ENCODE peak calls at places on chromosome 13, in eight cellular contexts. One of them, this sample, is unnamed.

GRCh38 chr13:45807520-45808099 is 43.9 kb downstream of the SIAH3 start:
- DNase-seq in uterus: no peak
- DNase-seq in H54: no peak
- DNase-seq in heart left ventricle: peak
- DNase-seq in A549: peak
- DNase-seq in ovary: no peak
- DNase-seq in breast epithelium: no peak
- DNase-seq in adrenal gland: peak
- DNase-seq in this sample: peak

GRCh38 chr13:23473236-23473635 is 39.7 kb upstream of the SACS start:
- DNase-seq in uterus: no peak
- DNase-seq in H54: no peak
- DNase-seq in heart left ventricle: no peak
- DNase-seq in A549: no peak
- DNase-seq in ovary: no peak
- DNase-seq in breast epithelium: no peak
- DNase-seq in adrenal gland: no peak
- DNase-seq in this sample: no peak

GRCh38 chr13:85313761-85314503 is 485.3 kb downstream of the SLITRK6 start:
- DNase-seq in uterus: no peak
- DNase-seq in H54: peak
- DNase-seq in heart left ventricle: no peak
- DNase-seq in A549: peak
- DNase-seq in ovary: no peak
- DNase-seq in breast epithelium: no peak
- DNase-seq in adrenal gland: no peak
- DNase-seq in this sample: no peak

GRCh38 chr13:74870865-74871264 is 611.1 kb downstream of the TBC1D4 start:
- DNase-seq in uterus: no peak
- DNase-seq in H54: no peak
- DNase-seq in heart left ventricle: no peak
- DNase-seq in A549: peak
- DNase-seq in ovary: no peak
- DNase-seq in breast epithelium: no peak
- DNase-seq in adrenal gland: no peak
- DNase-seq in this sample: no peak

GRCh38 chr13:39132286-39132685 is 94.0 kb downstream of the NHLRC3 start:
- DNase-seq in uterus: no peak
- DNase-seq in H54: no peak
- DNase-seq in heart left ventricle: no peak
- DNase-seq in A549: no peak
- DNase-seq in ovary: no peak
- DNase-seq in breast epithelium: no peak
- DNase-seq in adrenal gland: no peak
- DNase-seq in this sample: no peak

GRCh38 chr13:26749285-26749684 is 11.3 kb downstream of the GPR12 start:
- DNase-seq in uterus: no peak
- DNase-seq in H54: no peak
- DNase-seq in heart left ventricle: no peak
- DNase-seq in A549: no peak
- DNase-seq in ovary: no peak
- DNase-seq in breast epithelium: no peak
- DNase-seq in adrenal gland: no peak
- DNase-seq in this sample: no peak

GRCh38 chr13:45490068-45490467 is 25.3 kb downstream of the COG3 start:
- DNase-seq in uterus: no peak
- DNase-seq in H54: no peak
- DNase-seq in heart left ventricle: no peak
- DNase-seq in A549: peak
- DNase-seq in ovary: no peak
- DNase-seq in breast epithelium: no peak
- DNase-seq in adrenal gland: no peak
- DNase-seq in this sample: no peak

GRCh38 chr13:91375119-91375729 is 23.2 kb upstream of the GPC5 start:
- DNase-seq in uterus: no peak
- DNase-seq in H54: no peak
- DNase-seq in heart left ventricle: no peak
- DNase-seq in A549: peak
- DNase-seq in ovary: no peak
- DNase-seq in breast epithelium: no peak
- DNase-seq in adrenal gland: no peak
- DNase-seq in this sample: no peak

GRCh38 chr13:42905542-42905941 is 86.5 kb downstream of the EPSTI1 start:
- DNase-seq in uterus: no peak
- DNase-seq in H54: no peak
- DNase-seq in heart left ventricle: no peak
- DNase-seq in A549: no peak
- DNase-seq in ovary: no peak
- DNase-seq in breast epithelium: no peak
- DNase-seq in adrenal gland: no peak
- DNase-seq in this sample: no peak

GRCh38 chr13:82634946-82635345 is 1247.3 kb downstream of the SLITRK1 start:
- DNase-seq in uterus: no peak
- DNase-seq in H54: no peak
- DNase-seq in heart left ventricle: no peak
- DNase-seq in A549: no peak
- DNase-seq in ovary: no peak
- DNase-seq in breast epithelium: no peak
- DNase-seq in adrenal gland: no peak
- DNase-seq in this sample: no peak

GRCh38 chr13:31625115-31625514 is 114.2 kb upstream of the RXFP2 start:
- DNase-seq in uterus: no peak
- DNase-seq in H54: no peak
- DNase-seq in heart left ventricle: no peak
- DNase-seq in A549: no peak
- DNase-seq in ovary: no peak
- DNase-seq in breast epithelium: no peak
- DNase-seq in adrenal gland: no peak
- DNase-seq in this sample: no peak

GRCh38 chr13:25783076-25783475 is 268.7 kb downstream of the SHISA2 start:
- DNase-seq in uterus: no peak
- DNase-seq in H54: no peak
- DNase-seq in heart left ventricle: no peak
- DNase-seq in A549: no peak
- DNase-seq in ovary: no peak
- DNase-seq in breast epithelium: no peak
- DNase-seq in adrenal gland: no peak
- DNase-seq in this sample: no peak

GRCh38 chr13:32086791-32087441 is 55.3 kb downstream of the FRY start:
- DNase-seq in uterus: peak
- DNase-seq in H54: no peak
- DNase-seq in heart left ventricle: no peak
- DNase-seq in A549: no peak
- DNase-seq in ovary: no peak
- DNase-seq in breast epithelium: no peak
- DNase-seq in adrenal gland: no peak
- DNase-seq in this sample: no peak

GRCh38 chr13:70896136-70896535 is 787.9 kb upstream of the KLHL1 start:
- DNase-seq in uterus: no peak
- DNase-seq in H54: no peak
- DNase-seq in heart left ventricle: no peak
- DNase-seq in A549: no peak
- DNase-seq in ovary: no peak
- DNase-seq in breast epithelium: no peak
- DNase-seq in adrenal gland: no peak
- DNase-seq in this sample: no peak

GRCh38 chr13:73870970-73871935 is 263.0 kb downstream of the KLF12 start:
- DNase-seq in uterus: no peak
- DNase-seq in H54: no peak
- DNase-seq in heart left ventricle: peak
- DNase-seq in A549: no peak
- DNase-seq in ovary: peak
- DNase-seq in breast epithelium: no peak
- DNase-seq in adrenal gland: peak
- DNase-seq in this sample: no peak

GRCh38 chr13:41061075-41061913 is at the start of gene WBP4:
- DNase-seq in uterus: peak
- DNase-seq in H54: peak
- DNase-seq in heart left ventricle: peak
- DNase-seq in A549: peak
- DNase-seq in ovary: peak
- DNase-seq in breast epithelium: peak
- DNase-seq in adrenal gland: peak
- DNase-seq in this sample: peak
- TF ChIP-seq POLR2A in uterus: peak
- TF ChIP-seq POLR2A in H54: peak
- TF ChIP-seq POLR2A in heart left ventricle: no peak
- TF ChIP-seq POLR2A in A549: peak
- TF ChIP-seq POLR2A in ovary: peak
- TF ChIP-seq POLR2A in breast epithelium: peak
- TF ChIP-seq POLR2A in adrenal gland: no peak
- TF ChIP-seq POLR2A in this sample: no peak

DNA sequence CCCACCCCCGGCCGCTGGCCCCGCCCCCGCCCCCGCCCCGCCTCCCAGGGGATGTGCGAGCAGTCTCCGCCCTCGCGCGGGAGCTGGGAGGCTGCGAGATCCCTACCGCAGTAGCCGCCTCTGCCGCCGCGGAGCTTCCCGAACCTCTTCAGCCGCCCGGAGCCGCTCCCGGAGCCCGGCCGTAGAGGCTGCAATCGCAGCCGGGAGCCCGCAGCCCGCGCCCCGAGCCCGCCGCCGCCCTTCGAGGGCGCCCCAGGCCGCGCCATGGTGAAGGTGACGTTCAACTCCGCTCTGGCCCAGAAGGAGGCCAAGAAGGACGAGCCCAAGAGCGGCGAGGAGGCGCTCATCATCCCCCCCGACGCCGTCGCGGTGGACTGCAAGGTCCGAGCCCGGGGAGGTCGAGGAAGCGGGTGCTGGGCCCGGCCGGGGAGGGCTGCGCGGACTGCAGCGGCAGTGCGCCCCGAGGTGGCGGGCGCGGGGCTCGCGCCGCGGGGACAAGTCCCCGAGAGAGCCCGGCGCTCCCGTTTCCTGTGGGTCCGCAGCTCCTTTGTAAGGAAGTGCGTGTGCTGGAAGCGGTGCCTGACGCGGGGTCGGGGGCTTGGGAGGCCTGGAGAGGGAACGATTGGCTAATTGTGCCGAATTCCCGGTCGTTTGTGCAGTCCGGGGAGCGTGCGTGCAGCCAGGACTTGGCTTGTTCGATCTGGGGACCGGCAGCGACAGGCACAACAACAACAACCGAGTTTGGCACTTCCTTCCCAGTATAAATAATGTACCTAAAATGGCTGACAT is at the start of gene ITM2B:
- DNase-seq in uterus: peak
- DNase-seq in H54: peak
- DNase-seq in heart left ventricle: peak
- DNase-seq in A549: peak
- DNase-seq in ovary: peak
- DNase-seq in breast epithelium: peak
- DNase-seq in adrenal gland: peak
- DNase-seq in this sample: peak
- TF ChIP-seq POLR2A in uterus: peak
- TF ChIP-seq POLR2A in H54: peak
- TF ChIP-seq POLR2A in heart left ventricle: peak
- TF ChIP-seq POLR2A in A549: peak
- TF ChIP-seq POLR2A in ovary: peak
- TF ChIP-seq POLR2A in breast epithelium: peak
- TF ChIP-seq POLR2A in adrenal gland: peak
- TF ChIP-seq POLR2A in this sample: no peak

DNA sequence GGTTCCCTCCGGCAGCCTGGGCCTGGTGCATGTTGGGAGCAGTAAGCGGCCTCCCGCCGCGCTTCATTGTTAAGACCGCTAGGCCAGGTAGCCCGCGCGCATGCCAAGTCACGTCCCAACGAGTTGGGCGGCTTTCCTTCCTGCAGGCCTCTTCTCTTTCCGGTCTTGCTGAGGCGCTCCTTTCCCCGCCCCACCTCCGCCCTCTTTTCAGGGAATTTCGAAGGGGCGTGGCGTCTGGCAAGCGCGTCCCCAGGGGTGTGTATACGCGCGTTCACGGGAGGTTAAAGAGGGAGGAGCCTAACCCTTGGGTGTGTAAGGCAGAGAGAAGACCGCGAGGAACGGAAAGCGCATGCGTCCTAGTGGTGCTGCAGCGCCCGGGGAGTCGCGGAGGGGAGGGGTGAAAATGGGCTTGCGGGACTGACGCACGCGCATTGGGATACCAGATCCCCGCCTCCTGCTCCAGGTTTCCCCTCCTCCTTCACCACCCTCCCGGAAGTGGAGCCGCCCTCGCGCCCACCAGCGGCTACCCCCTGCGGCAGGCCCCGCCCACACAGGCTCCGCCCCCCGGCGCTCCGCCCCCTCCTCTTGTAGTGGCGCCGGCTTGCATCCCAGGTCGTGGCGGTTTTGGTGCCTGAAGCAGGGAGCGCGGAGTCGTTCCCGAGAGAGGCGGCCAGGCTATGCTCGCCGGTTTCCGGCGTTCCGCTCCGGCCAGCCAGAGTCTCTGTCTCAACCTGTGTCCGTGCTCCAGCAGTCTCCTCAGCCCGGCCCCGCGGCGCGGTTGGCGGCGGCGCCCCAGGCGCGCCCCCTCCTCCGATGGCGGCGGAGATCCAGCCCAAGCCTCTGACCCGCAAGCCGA is at the start of gene WDFY2:
- DNase-seq in uterus: peak
- DNase-seq in H54: peak
- DNase-seq in heart left ventricle: peak
- DNase-seq in A549: peak
- DNase-seq in ovary: peak
- DNase-seq in breast epithelium: peak
- DNase-seq in adrenal gland: peak
- DNase-seq in this sample: peak
- TF ChIP-seq POLR2A in uterus: peak
- TF ChIP-seq POLR2A in H54: peak
- TF ChIP-seq POLR2A in heart left ventricle: no peak
- TF ChIP-seq POLR2A in A549: peak
- TF ChIP-seq POLR2A in ovary: peak
- TF ChIP-seq POLR2A in breast epithelium: peak
- TF ChIP-seq POLR2A in adrenal gland: peak
- TF ChIP-seq POLR2A in this sample: peak

GRCh38 chr13:51534075-51534817 is 50.0 kb upstream of the WDFY2 start:
- DNase-seq in uterus: no peak
- DNase-seq in H54: no peak
- DNase-seq in heart left ventricle: peak
- DNase-seq in A549: no peak
- DNase-seq in ovary: no peak
- DNase-seq in breast epithelium: no peak
- DNase-seq in adrenal gland: no peak
- DNase-seq in this sample: peak
- TF ChIP-seq POLR2A in uterus: no peak
- TF ChIP-seq POLR2A in H54: no peak
- TF ChIP-seq POLR2A in heart left ventricle: no peak
- TF ChIP-seq POLR2A in A549: no peak
- TF ChIP-seq POLR2A in ovary: no peak
- TF ChIP-seq POLR2A in breast epithelium: no peak
- TF ChIP-seq POLR2A in adrenal gland: no peak
- TF ChIP-seq POLR2A in this sample: no peak

This sample was measured in stomach.